ENCODE peak calls at places on chromosomes 7 and 10, in ten cellular contexts. W is prostate gland, Q is HCT116, B is A673, T is psoas muscle, A is HL-60, P is PC-3, O is neural progenitor cell, R is heart right ventricle, D is fibroblast of mammary gland. C is an unnamed sample.

GRCh38 chr7:4809691-4810090 is 34.3 kb downstream of the AP5Z1 start:
- DNase-seq in O (no peak), P (no peak), D (no peak), R (no peak), Q (no peak), W (no peak), A (no peak), B (no peak), T (no peak), C (no peak)

GRCh38 chr10:132626019-132626760 is 88.6 kb downstream of the INPP5A start:
- DNase-seq in O (no peak), P (no peak), T (peak; percentile 47), Q (no peak), B (no peak), W (no peak), A (no peak), R (no peak), D (no peak), C (no peak)

GRCh38 chr7:20529260-20529659 is 86.2 kb upstream of the ABCB5 start:
- DNase-seq in T (no peak), D (no peak), B (no peak), P (no peak), Q (no peak), A (no peak), R (no peak), W (no peak), O (no peak), C (no peak)

GRCh38 chr7:24786941-24787340 is 29.7 kb upstream of the GSDME start:
- DNase-seq in R (peak; percentile 8), Q (peak; percentile 73), A (peak; percentile 90), O (no peak), P (peak; percentile 96), D (peak; percentile 97), B (peak; percentile 16), T (peak; percentile 78), W (no peak), C (peak; percentile 81)

GRCh38 chr7:143284591-143285453 is at the start of gene TMEM139:
- DNase-seq in P (peak; percentile 29), T (no peak), W (no peak), O (peak; percentile 51), B (no peak), R (no peak), Q (no peak), A (no peak), D (no peak), C (no peak)

GRCh38 chr7:47181609-47182264 is 400.2 kb downstream of the TNS3 start:
- DNase-seq in D (no peak), W (peak; percentile 64), R (peak; percentile 60), Q (no peak), T (no peak), O (no peak), A (no peak), B (no peak), P (no peak), C (no peak)

GRCh38 chr7:2196381-2197378 is 36.1 kb downstream of the MAD1L1 start:
- DNase-seq in P (no peak), W (no peak), O (no peak), A (no peak), D (no peak), Q (no peak), R (no peak), T (no peak), B (no peak), C (no peak)

GRCh38 chr7:117230276-117231046 is 92.4 kb downstream of the WNT2 start:
- DNase-seq in B (no peak), R (no peak), P (no peak), Q (no peak), W (no peak), A (no peak), D (peak; percentile 52), O (no peak), T (no peak), C (peak; percentile 84)

GRCh38 chr10:13206546-13207443 is 27.4 kb downstream of the UCMA start:
- DNase-seq in A (no peak), D (peak; percentile 57), Q (peak; percentile 13), T (no peak), O (peak; percentile 38), B (peak; percentile 23), P (peak; percentile 9), W (no peak), R (no peak), C (peak; percentile 45)

GRCh38 chr10:60978287-60979115 is 34.5 kb upstream of the RHOBTB1 start:
- DNase-seq in O (no peak), A (no peak), P (peak; percentile 99), R (no peak), D (peak; percentile 48), T (no peak), W (no peak), B (peak; percentile 49), Q (peak; percentile 54), C (no peak)

GRCh38 chr7:66114743-66115727 is at the start of gene CRCP:
- DNase-seq in O (peak; percentile 84), Q (no peak), R (peak; percentile 79), B (peak; percentile 82), W (peak; percentile 67), D (peak; percentile 79), A (peak; percentile 79), T (peak; percentile 91), P (peak; percentile 75), C (peak; percentile 48)

GRCh38 chr7:496528-497295 is 22.9 kb downstream of the PDGFA start:
- DNase-seq in A (no peak), B (no peak), P (no peak), D (no peak), W (peak; percentile 83), T (peak; percentile 47), O (no peak), Q (no peak), R (no peak), C (no peak)

DNA sequence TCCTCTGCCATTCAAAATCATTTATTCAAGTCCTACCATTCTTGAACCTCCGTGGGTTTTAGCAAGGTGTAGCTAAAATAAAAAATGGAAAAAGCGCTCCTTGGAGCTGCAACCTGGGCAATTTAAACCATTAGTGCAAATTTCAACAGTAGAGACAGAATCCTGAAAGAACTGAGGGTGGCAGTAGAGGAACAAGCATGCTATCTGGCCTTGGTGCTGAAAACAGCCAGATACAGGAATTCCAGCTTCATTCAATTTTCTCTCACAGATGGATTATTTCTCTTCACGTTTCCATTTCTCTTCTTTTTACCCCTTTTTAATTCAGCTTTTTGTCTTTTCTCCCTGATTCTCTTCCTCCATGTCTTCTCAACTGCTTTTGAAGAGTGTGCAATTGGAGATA is 77.7 kb downstream of the OTUD1 start:
- DNase-seq in O (peak; percentile 45), D (peak; percentile 48), T (no peak), A (no peak), W (no peak), Q (no peak), R (no peak), P (peak; percentile 46), B (peak; percentile 61), C (peak; percentile 1)
- TF ChIP-seq CTCF in O (peak; percentile 66), D (peak; percentile 63), T (no peak), A (no peak), W (peak; percentile 33), Q (peak; percentile 54), R (peak; percentile 21), P (peak; percentile 67), B (peak; percentile 78), C (peak; percentile 56)

GRCh38 chr7:16562456-16563220 is 36.0 kb downstream of the LRRC72 start:
- DNase-seq in B (no peak), Q (no peak), W (no peak), D (no peak), T (no peak), P (no peak), O (no peak), A (no peak), R (no peak), C (no peak)

GRCh38 chr7:16561943-16562342 is 35.3 kb downstream of the LRRC72 start:
- DNase-seq in T (no peak), A (no peak), W (no peak), R (no peak), D (no peak), O (peak; percentile 17), Q (no peak), B (no peak), P (no peak), C (no peak)

GRCh38 chr7:16563281-16564022 is 36.8 kb downstream of the LRRC72 start:
- DNase-seq in D (peak; percentile 1), O (no peak), B (peak; percentile 30), A (no peak), W (no peak), R (no peak), P (no peak), Q (no peak), T (no peak), C (no peak)

GRCh38 chr7:16564909-16565426 is 38.3 kb downstream of the LRRC72 start:
- DNase-seq in T (no peak), D (peak; percentile 57), Q (peak; percentile 66), O (peak; percentile 60), B (peak; percentile 64), P (peak; percentile 82), A (no peak), R (no peak), W (no peak), C (peak; percentile 16)

GRCh38 chr7:16564023-16564380 is 37.4 kb downstream of the LRRC72 start:
- DNase-seq in Q (no peak), W (no peak), T (no peak), A (no peak), R (no peak), O (no peak), D (no peak), B (no peak), P (no peak), C (no peak)
- H3K4me3 ChIP-seq in Q (no peak overlapping the region), W (no peak overlapping the region), T (no peak overlapping the region), A (no peak overlapping the region), R (no peak overlapping the region), O (no peak overlapping the region), D (no peak overlapping the region), B (no peak overlapping the region), P (no peak overlapping the region), C (no peak overlapping the region)

GRCh38 chr10:119702482-119703041 is 23.3 kb upstream of the INPP5F start:
- DNase-seq in D (no peak), A (no peak), W (no peak), P (no peak), O (no peak), R (no peak), B (no peak), T (no peak), Q (no peak), C (no peak)
- TF ChIP-seq CTCF in D (no peak), A (no peak), W (no peak), P (no peak), O (no peak), R (no peak), B (no peak), T (no peak), Q (no peak), C (no peak)

GRCh38 chr7:99473315-99473596 is 566 bp downstream of the ZNF789 start:
- DNase-seq in W (peak; percentile 41), R (no peak), Q (peak; percentile 48), O (peak; percentile 54), B (peak; percentile 63), T (no peak), D (peak; percentile 82), P (peak; percentile 68), A (no peak), C (peak; percentile 42)
- H3K4me3 ChIP-seq in W (peak overlapping the region; percentile 63), R (peak overlapping the region; percentile 76), Q (peak overlapping the region; percentile 81), O (peak overlapping the region; percentile 86), B (peak overlapping the region; percentile 75), T (peak overlapping the region; percentile 87), D (peak overlapping the region; percentile 90), P (peak overlapping the region; percentile 83), A (peak overlapping the region; percentile 97), C (peak overlapping the region; percentile 96)

GRCh38 chr7:88111136-88111748 is 108.6 kb downstream of the SRI start:
- DNase-seq in B (peak; percentile 57), R (no peak), O (peak; percentile 40), T (no peak), P (peak; percentile 59), Q (peak; percentile 36), D (peak; percentile 68), W (no peak), A (no peak), C (peak; percentile 57)
- TF ChIP-seq CTCF in B (peak; percentile 71), R (peak; percentile 62), O (peak; percentile 73), T (peak; percentile 59), P (peak; percentile 74), Q (peak; percentile 55), D (peak; percentile 57), W (peak; percentile 64), A (no peak), C (peak; percentile 39)

C was measured in astrocyte of the cerebellum.